ENCODE peak calls at places on chromosome X, in eight cellular contexts. One of them, this sample, is unnamed.

GRCh38 chrX:151938172-151938571 is 25.5 kb downstream of the MAGEA4 start:
- DNase-seq in fibroblast of lung: no peak
- DNase-seq in transverse colon: no peak
- DNase-seq in A549: no peak
- DNase-seq in AG10803: no peak
- DNase-seq in fibroblast of pulmonary artery: no peak
- DNase-seq in mesendoderm: no peak
- DNase-seq in testis: no peak
- DNase-seq in this sample: peak

GRCh38 chrX:13699183-13699826 is 10.4 kb downstream of the RAB9A start:
- DNase-seq in fibroblast of lung: peak
- DNase-seq in transverse colon: peak
- DNase-seq in A549: no peak
- DNase-seq in AG10803: no peak
- DNase-seq in fibroblast of pulmonary artery: no peak
- DNase-seq in mesendoderm: no peak
- DNase-seq in testis: no peak
- DNase-seq in this sample: peak

GRCh38 chrX:138711399-138712347 is at the start of gene FGF13:
- DNase-seq in fibroblast of lung: peak
- DNase-seq in transverse colon: peak
- DNase-seq in A549: peak
- DNase-seq in AG10803: no peak
- DNase-seq in fibroblast of pulmonary artery: no peak
- DNase-seq in mesendoderm: peak
- DNase-seq in testis: peak
- DNase-seq in this sample: peak

GRCh38 chrX:21661316-21661715 is 3.2 kb upstream of the KLHL34 start:
- DNase-seq in fibroblast of lung: no peak
- DNase-seq in transverse colon: no peak
- DNase-seq in A549: no peak
- DNase-seq in AG10803: no peak
- DNase-seq in fibroblast of pulmonary artery: no peak
- DNase-seq in mesendoderm: no peak
- DNase-seq in testis: no peak
- DNase-seq in this sample: peak

GRCh38 chrX:12701625-12702024 is 89.6 kb upstream of the PRPS2 start:
- DNase-seq in fibroblast of lung: peak
- DNase-seq in transverse colon: peak
- DNase-seq in A549: peak
- DNase-seq in AG10803: peak
- DNase-seq in fibroblast of pulmonary artery: peak
- DNase-seq in mesendoderm: peak
- DNase-seq in testis: peak
- DNase-seq in this sample: peak

GRCh38 chrX:15146515-15146914 is 123.4 kb downstream of the ASB9 start:
- DNase-seq in fibroblast of lung: no peak
- DNase-seq in transverse colon: peak
- DNase-seq in A549: peak
- DNase-seq in AG10803: peak
- DNase-seq in fibroblast of pulmonary artery: peak
- DNase-seq in mesendoderm: peak
- DNase-seq in testis: peak
- DNase-seq in this sample: no peak

GRCh38 chrX:640641-641040 is 10.1 kb downstream of the SHOX start:
- DNase-seq in fibroblast of lung: no peak
- DNase-seq in transverse colon: no peak
- DNase-seq in A549: no peak
- DNase-seq in AG10803: no peak
- DNase-seq in fibroblast of pulmonary artery: no peak
- DNase-seq in mesendoderm: no peak
- DNase-seq in testis: no peak
- DNase-seq in this sample: no peak

GRCh38 chrX:106144755-106145639 is 23.1 kb upstream of the PWWP3B start:
- DNase-seq in fibroblast of lung: peak
- DNase-seq in transverse colon: no peak
- DNase-seq in A549: no peak
- DNase-seq in AG10803: no peak
- DNase-seq in fibroblast of pulmonary artery: peak
- DNase-seq in mesendoderm: no peak
- DNase-seq in testis: peak
- DNase-seq in this sample: no peak

GRCh38 chrX:133913009-133913408 is 72.4 kb downstream of the GPC3 start:
- DNase-seq in fibroblast of lung: no peak
- DNase-seq in transverse colon: no peak
- DNase-seq in A549: no peak
- DNase-seq in AG10803: no peak
- DNase-seq in fibroblast of pulmonary artery: no peak
- DNase-seq in mesendoderm: no peak
- DNase-seq in testis: no peak
- DNase-seq in this sample: no peak

DNA sequence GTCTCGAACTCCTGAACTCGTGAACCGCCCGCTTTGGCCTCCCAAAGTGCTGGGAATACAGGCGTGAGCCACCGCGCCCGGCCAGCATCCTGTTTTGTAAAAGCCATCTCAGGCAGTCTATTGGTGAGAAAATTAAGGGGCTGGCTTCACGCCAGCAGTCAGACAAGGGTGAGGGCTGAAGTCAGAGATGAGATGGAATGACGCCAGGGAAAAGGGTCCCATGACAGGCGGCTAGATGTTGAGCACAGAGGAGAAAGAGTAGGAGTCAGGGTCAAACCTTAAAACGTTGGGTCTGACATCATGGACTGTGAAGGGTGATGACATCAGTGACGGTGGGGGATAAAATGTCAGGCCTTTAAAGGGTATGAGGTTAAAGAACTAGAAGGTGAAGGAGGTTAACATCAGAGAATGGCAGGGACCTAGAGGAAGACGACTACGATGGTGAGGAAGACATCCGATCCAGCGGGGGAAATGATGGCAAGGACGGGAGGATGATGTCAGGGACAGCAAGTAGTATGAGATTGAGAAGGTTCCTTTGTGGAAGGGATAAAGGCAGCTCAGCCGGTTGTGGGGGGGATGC is 504 bp upstream of the RBM3 start:
- DNase-seq in fibroblast of lung: no peak
- DNase-seq in transverse colon: peak
- DNase-seq in A549: no peak
- DNase-seq in AG10803: no peak
- DNase-seq in fibroblast of pulmonary artery: no peak
- DNase-seq in mesendoderm: no peak
- DNase-seq in testis: peak
- DNase-seq in this sample: no peak
- H3K4me3 ChIP-seq in fibroblast of lung: peak
- H3K4me3 ChIP-seq in transverse colon: no peak
- H3K4me3 ChIP-seq in A549: peak
- H3K4me3 ChIP-seq in AG10803: peak
- H3K4me3 ChIP-seq in fibroblast of pulmonary artery: peak
- H3K4me3 ChIP-seq in mesendoderm: peak
- H3K4me3 ChIP-seq in testis: peak
- H3K4me3 ChIP-seq in this sample: peak

DNA sequence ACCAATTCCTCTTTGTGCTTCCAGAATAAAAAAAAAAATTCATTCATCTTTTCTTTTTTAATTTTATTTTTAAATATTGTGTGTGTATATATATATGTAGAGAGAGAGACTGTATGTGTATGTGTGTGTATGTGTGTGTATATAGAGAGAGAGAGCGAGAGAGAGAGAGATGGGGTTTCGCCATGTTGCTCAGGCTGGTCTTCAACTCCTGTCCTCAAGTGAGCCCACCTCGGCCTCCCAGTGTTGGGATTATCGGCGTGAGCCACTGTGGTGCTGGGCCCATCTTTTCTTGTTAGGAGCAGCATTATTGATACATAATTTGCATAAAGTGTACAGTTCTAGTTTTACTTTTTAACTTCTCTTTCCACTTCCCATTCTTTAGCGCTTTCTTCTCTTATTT is 33.6 kb downstream of the KDM6A start:
- DNase-seq in fibroblast of lung: no peak
- DNase-seq in transverse colon: no peak
- DNase-seq in A549: no peak
- DNase-seq in AG10803: no peak
- DNase-seq in fibroblast of pulmonary artery: no peak
- DNase-seq in mesendoderm: no peak
- DNase-seq in testis: no peak
- DNase-seq in this sample: no peak
- H3K4me3 ChIP-seq in fibroblast of lung: no peak
- H3K4me3 ChIP-seq in transverse colon: no peak
- H3K4me3 ChIP-seq in A549: no peak
- H3K4me3 ChIP-seq in AG10803: no peak
- H3K4me3 ChIP-seq in fibroblast of pulmonary artery: no peak
- H3K4me3 ChIP-seq in mesendoderm: no peak
- H3K4me3 ChIP-seq in testis: no peak
- H3K4me3 ChIP-seq in this sample: no peak

DNA sequence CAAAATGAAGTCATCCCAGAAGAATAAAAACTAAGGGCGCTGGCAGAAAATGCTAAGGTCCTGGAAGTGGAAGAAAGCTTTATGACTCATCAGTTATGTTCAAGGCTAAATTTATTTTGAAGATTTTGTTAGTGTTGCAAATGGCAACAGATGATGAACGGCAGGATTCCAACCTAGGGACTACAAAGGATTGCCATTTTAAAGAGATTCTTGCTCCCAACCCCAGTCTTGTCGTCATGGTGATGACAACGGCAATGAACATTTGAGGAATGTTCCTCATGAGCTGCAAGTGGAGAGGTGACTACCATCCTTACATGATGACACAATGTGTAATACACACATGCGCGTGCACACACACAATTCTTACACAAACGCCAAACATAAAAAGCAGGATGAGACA is 54.4 kb upstream of the FTHL17 start:
- DNase-seq in fibroblast of lung: peak
- DNase-seq in transverse colon: no peak
- DNase-seq in A549: no peak
- DNase-seq in AG10803: peak
- DNase-seq in fibroblast of pulmonary artery: peak
- DNase-seq in mesendoderm: peak
- DNase-seq in testis: no peak
- DNase-seq in this sample: no peak
- H3K4me3 ChIP-seq in fibroblast of lung: no peak
- H3K4me3 ChIP-seq in transverse colon: no peak
- H3K4me3 ChIP-seq in A549: no peak
- H3K4me3 ChIP-seq in AG10803: no peak
- H3K4me3 ChIP-seq in fibroblast of pulmonary artery: no peak
- H3K4me3 ChIP-seq in mesendoderm: no peak
- H3K4me3 ChIP-seq in testis: no peak
- H3K4me3 ChIP-seq in this sample: no peak

GRCh38 chrX:57135287-57135686 is 1.9 kb downstream of the SPIN2A start:
- DNase-seq in fibroblast of lung: no peak
- DNase-seq in transverse colon: no peak
- DNase-seq in A549: no peak
- DNase-seq in AG10803: no peak
- DNase-seq in fibroblast of pulmonary artery: no peak
- DNase-seq in mesendoderm: peak
- DNase-seq in testis: no peak
- DNase-seq in this sample: no peak

GRCh38 chrX:57132046-57132445 is 5.2 kb downstream of the SPIN2A start:
- DNase-seq in fibroblast of lung: no peak
- DNase-seq in transverse colon: no peak
- DNase-seq in A549: no peak
- DNase-seq in AG10803: no peak
- DNase-seq in fibroblast of pulmonary artery: no peak
- DNase-seq in mesendoderm: no peak
- DNase-seq in testis: no peak
- DNase-seq in this sample: no peak

GRCh38 chrX:57138674-57139073 is 1.5 kb upstream of the SPIN2A start:
- DNase-seq in fibroblast of lung: no peak
- DNase-seq in transverse colon: no peak
- DNase-seq in A549: no peak
- DNase-seq in AG10803: no peak
- DNase-seq in fibroblast of pulmonary artery: no peak
- DNase-seq in mesendoderm: no peak
- DNase-seq in testis: no peak
- DNase-seq in this sample: no peak

GRCh38 chrX:57134702-57135101 is 2.5 kb downstream of the SPIN2A start:
- DNase-seq in fibroblast of lung: no peak
- DNase-seq in transverse colon: no peak
- DNase-seq in A549: no peak
- DNase-seq in AG10803: no peak
- DNase-seq in fibroblast of pulmonary artery: no peak
- DNase-seq in mesendoderm: no peak
- DNase-seq in testis: no peak
- DNase-seq in this sample: peak

GRCh38 chrX:57137481-57137880 is 284 bp upstream of the SPIN2A start:
- DNase-seq in fibroblast of lung: peak
- DNase-seq in transverse colon: no peak
- DNase-seq in A549: no peak
- DNase-seq in AG10803: peak
- DNase-seq in fibroblast of pulmonary artery: peak
- DNase-seq in mesendoderm: peak
- DNase-seq in testis: no peak
- DNase-seq in this sample: no peak
- H3K4me3 ChIP-seq in fibroblast of lung: no peak
- H3K4me3 ChIP-seq in transverse colon: no peak
- H3K4me3 ChIP-seq in A549: no peak
- H3K4me3 ChIP-seq in AG10803: peak
- H3K4me3 ChIP-seq in fibroblast of pulmonary artery: peak
- H3K4me3 ChIP-seq in mesendoderm: peak
- H3K4me3 ChIP-seq in testis: no peak
- H3K4me3 ChIP-seq in this sample: no peak

GRCh38 chrX:49040376-49040955 is 2.7 kb downstream of the TFE3 start:
- DNase-seq in fibroblast of lung: peak
- DNase-seq in transverse colon: no peak
- DNase-seq in A549: peak
- DNase-seq in AG10803: peak
- DNase-seq in fibroblast of pulmonary artery: peak
- DNase-seq in mesendoderm: no peak
- DNase-seq in testis: no peak
- DNase-seq in this sample: peak
- H3K4me3 ChIP-seq in fibroblast of lung: peak
- H3K4me3 ChIP-seq in transverse colon: no peak
- H3K4me3 ChIP-seq in A549: peak
- H3K4me3 ChIP-seq in AG10803: peak
- H3K4me3 ChIP-seq in fibroblast of pulmonary artery: peak
- H3K4me3 ChIP-seq in mesendoderm: no peak
- H3K4me3 ChIP-seq in testis: no peak
- H3K4me3 ChIP-seq in this sample: peak